ENCODE peak calls at places on chromosomes 7 and 10, in four cellular contexts. W is stimulated activated CD4-positive, alpha-beta T cell treated with anti-CD3 and anti-CD28 coated beads, Interleukin-2, amount 100 ng/mL, for 48 hours; D is NCI-H524; U is NCI-H1436. V is an unnamed sample.
A peak's percentile ranks its signal among the peaks of the same experiment; 100 is the strongest.

GRCh38 chr7:54995631-54996340 is 23.0 kb upstream of the EGFR start:
- DNase-seq in D (no peak), W (peak; percentile 12), U (no peak), V (no peak)

GRCh38 chr7:2003451-2003930 is 229.3 kb downstream of the MAD1L1 start:
- DNase-seq in W (no peak), U (no peak), D (no peak), V (no peak)

GRCh38 chr7:26646666-26647065 is 217.7 kb downstream of the SKAP2 start:
- DNase-seq in U (no peak), D (no peak), W (no peak), V (no peak)

GRCh38 chr10:69801094-69801433 is 642 bp upstream of the COL13A1 start:
- DNase-seq in D (no peak), U (no peak), W (peak; percentile 35), V (peak; percentile 81)

GRCh38 chr7:79673969-79674368 is 220.5 kb upstream of the MAGI2 start:
- DNase-seq in U (no peak), W (no peak), D (no peak), V (no peak)

GRCh38 chr7:11620822-11621395 is 211.1 kb downstream of the THSD7A start:
- DNase-seq in W (no peak), D (no peak), U (no peak), V (no peak)

GRCh38 chr10:75398630-75399460 is 2.7 kb downstream of the ZNF503 start:
- DNase-seq in W (no peak), U (no peak), D (no peak), V (no peak)

GRCh38 chr10:104120903-104121484 is 977 bp upstream of the SFR1 start:
- DNase-seq in W (peak; percentile 80), D (no peak), U (peak; percentile 23), V (no peak)

GRCh38 chr7:124937076-124937475 is 7.5 kb upstream of the POT1 start:
- DNase-seq in D (no peak), U (no peak), W (no peak), V (no peak)

GRCh38 chr10:71795248-71795647 is 21.9 kb upstream of the VSIR start:
- DNase-seq in W (no peak), U (no peak), D (no peak), V (no peak)

GRCh38 chr7:134255814-134256213 is 60.9 kb downstream of the SLC35B4 start:
- DNase-seq in U (no peak), D (peak; percentile 92), W (no peak), V (no peak)

GRCh38 chr7:29613100-29613499 is 49.5 kb downstream of the PRR15 start:
- DNase-seq in W (no peak), D (no peak), U (no peak), V (no peak)

GRCh38 chr7:159096736-159097581 is 47.7 kb downstream of the VIPR2 start:
- DNase-seq in W (no peak), U (no peak), D (no peak), V (no peak)

GRCh38 chr7:129073738-129074137 is 18.8 kb upstream of the TNPO3 start:
- DNase-seq in W (no peak), U (no peak), D (no peak), V (no peak)

GRCh38 chr10:68871105-68871711 is 29.9 kb upstream of the DDX50 start:
- DNase-seq in D (peak; percentile 10), W (no peak), U (no peak), V (no peak)

GRCh38 chr7:95595825-95596182 is 512 bp downstream of the PDK4 start:
- DNase-seq in U (no peak), D (no peak), W (no peak), V (no peak)

GRCh38 chr10:13716161-13717071 is 129.7 kb downstream of the PRPF18 start:
- DNase-seq in U (no peak), W (no peak), D (no peak), V (no peak)

GRCh38 chr7:54877683-54878082 is 118.7 kb upstream of the SEC61G start:
- DNase-seq in W (no peak), D (no peak), U (no peak), V (no peak)

GRCh38 chr10:3478153-3478552 is 305.6 kb upstream of the PITRM1 start:
- DNase-seq in U (no peak), W (no peak), D (no peak), V (no peak)

GRCh38 chr7:67813621-67814292 is 817.1 kb downstream of the TYW1 start:
- DNase-seq in U (no peak), D (no peak), W (no peak), V (no peak)

GRCh38 chr7:21318190-21318915 is 109.5 kb upstream of the SP4 start:
- DNase-seq in U (peak; percentile 28), W (no peak), D (no peak), V (no peak)

GRCh38 chr7:149558149-149558861 is 60.7 kb upstream of the ZNF746 start:
- DNase-seq in U (no peak), D (no peak), W (no peak), V (peak; percentile 49)

GRCh38 chr10:35585903-35586535 is 19.1 kb upstream of the GJD4 start:
- DNase-seq in U (no peak), D (no peak), W (no peak), V (no peak)

GRCh38 chr7:149171894-149172533 is 23.3 kb upstream of the ZNF282 start:
- DNase-seq in W (no peak), D (no peak), U (no peak), V (no peak)

GRCh38 chr10:86654411-86655172 is at the start of gene OPN4:
- DNase-seq in U (no peak), D (no peak), W (no peak), V (no peak)

GRCh38 chr10:80203835-80204148 is 1.5 kb downstream of the ANXA11 start:
- DNase-seq in D (no peak), U (no peak), W (no peak), V (no peak)

GRCh38 chr7:26199301-26200112 is 1.0 kb downstream of the HNRNPA2B1 start:
- DNase-seq in W (peak; percentile 49), U (peak; percentile 51), D (no peak), V (no peak)

GRCh38 chr10:132724436-132724835 is 61.5 kb downstream of the NKX6-2 start:
- DNase-seq in D (no peak), W (no peak), U (no peak), V (no peak)

GRCh38 chr7:13024323-13024722 is 336.9 kb downstream of the ARL4A start:
- DNase-seq in D (no peak), U (no peak), W (no peak), V (no peak)

GRCh38 chr7:17010637-17011300 is 129.0 kb upstream of the AGR3 start:
- DNase-seq in U (no peak), W (no peak), D (no peak), V (no peak)

GRCh38 chr7:78450754-78451153 is 652.2 kb downstream of the PHTF2 start:
- DNase-seq in U (no peak), D (no peak), W (no peak), V (no peak)

GRCh38 chr7:137930616-137931015 is 71.3 kb downstream of the CREB3L2 start:
- DNase-seq in W (no peak), U (no peak), D (no peak), V (no peak)

GRCh38 chr7:112891698-112892097 is 101.5 kb upstream of the TMEM168 start:
- DNase-seq in D (no peak), W (no peak), U (no peak), V (no peak)

GRCh38 chr10:97531401-97531985 is 32.8 kb downstream of the UBTD1 start:
- DNase-seq in D (no peak), U (no peak), W (no peak), V (no peak)

GRCh38 chr10:33612116-33612515 is 277.6 kb upstream of the NRP1 start:
- DNase-seq in U (no peak), W (no peak), D (no peak), V (no peak)